ENCODE peak calls at places on chromosomes 6 and 20, in six cellular contexts. D is ACHN; J is iris pigment epithelial cell; O is activated T-helper 1 cell treated with anti-CD3 and anti-CD28 coated beads, Interleukin-12 subunit alpha, Interleukin-12 subunit beta, Interleukin-2, Interleukin-4 antibody, amounts not matched to agents 30 ng/mL and 10 ng/mL and 1 ng/mL, durations not matched to agents 14 hours and 24 hours and 36 hours; H is left lung; Q is DMS153. G is an unnamed sample.

GRCh38 chr6:157669747-157670216 is 153.3 kb upstream of the SNX9 start:
- DNase-seq in H (peak; percentile 75), O (no peak), D (no peak), J (peak; percentile 85), Q (peak; percentile 37), G (no peak)

GRCh38 chr20:36384022-36384619 is 78.0 kb downstream of the DLGAP4 start:
- DNase-seq in O (peak; percentile 5), D (peak; percentile 67), Q (no peak), J (peak; percentile 29), H (no peak), G (no peak)

GRCh38 chr6:99114769-99115406 is 167.1 kb upstream of the FBXL4 start:
- DNase-seq in J (no peak), D (no peak), O (no peak), H (no peak), Q (no peak), G (no peak)

GRCh38 chr20:63740070-63740500 is 509 bp downstream of the SLC2A4RG start:
- DNase-seq in H (no peak), O (peak; percentile 54), D (peak; percentile 38), Q (no peak), J (peak; percentile 22), G (no peak)

GRCh38 chr6:100347901-100348550 is 116.7 kb downstream of the SIM1 start:
- DNase-seq in O (no peak), Q (no peak), J (peak; percentile 88), H (no peak), D (peak; percentile 34), G (no peak)

GRCh38 chr20:48463096-48463710 is 364.6 kb downstream of the PREX1 start:
- DNase-seq in O (no peak), J (no peak), Q (no peak), H (no peak), D (no peak), G (peak; percentile 11)

GRCh38 chr6:30774701-30775100 is 30.4 kb upstream of the IER3 start:
- DNase-seq in H (no peak), O (no peak), Q (no peak), J (no peak), D (no peak), G (no peak)

GRCh38 chr6:157063176-157063934 is 260.0 kb downstream of the TMEM242 start:
- DNase-seq in D (no peak), J (no peak), H (no peak), Q (no peak), O (no peak), G (no peak)

GRCh38 chr6:54050750-54051149 is 60.5 kb upstream of the MLIP start:
- DNase-seq in O (no peak), J (no peak), D (no peak), Q (no peak), H (no peak), G (no peak)

GRCh38 chr20:48124960-48125359 is 339.7 kb upstream of the SULF2 start:
- DNase-seq in O (no peak), Q (no peak), J (no peak), H (no peak), D (no peak), G (no peak)

GRCh38 chr6:164286021-164286420 is 871.5 kb downstream of the QKI start:
- DNase-seq in O (no peak), J (peak; percentile 1), Q (peak; percentile 25), H (no peak), D (no peak), G (no peak)

GRCh38 chr20:4957939-4958362 is 43.4 kb downstream of the SLC23A2 start:
- DNase-seq in O (no peak), D (peak; percentile 20), J (peak; percentile 69), Q (no peak), H (no peak), G (no peak)

GRCh38 chr6:36111526-36111925 is 18.8 kb upstream of the MAPK13 start:
- DNase-seq in J (no peak), Q (no peak), H (no peak), O (no peak), D (no peak), G (no peak)

GRCh38 chr6:146753306-146753705 is 154.5 kb downstream of the ADGB start:
- DNase-seq in O (no peak), J (no peak), Q (no peak), D (no peak), H (no peak), G (no peak)

GRCh38 chr20:23152308-23152892 is 66.3 kb upstream of the CD93 start:
- DNase-seq in O (no peak), J (peak; percentile 62), H (peak; percentile 59), Q (no peak), D (no peak), G (peak; percentile 98)

GRCh38 chr6:17714879-17715860 is 8.4 kb upstream of the NUP153 start:
- DNase-seq in J (peak; percentile 95), O (peak; percentile 32), D (peak; percentile 84), Q (no peak), H (no peak), G (peak; percentile 77)

GRCh38 chr20:6007529-6008103 is 46.2 kb downstream of the LRRN4 start:
- DNase-seq in H (no peak), Q (no peak), O (no peak), J (peak; percentile 16), D (no peak), G (no peak)

GRCh38 chr20:2932497-2932896 is 59.2 kb downstream of the PTPRA start:
- DNase-seq in H (no peak), Q (no peak), O (no peak), J (no peak), D (no peak), G (no peak)

GRCh38 chr20:41011551-41012067 is 17.0 kb upstream of the TOP1 start:
- DNase-seq in H (peak; percentile 59), O (no peak), Q (no peak), D (no peak), J (no peak), G (no peak)

GRCh38 chr6:45830441-45831139 is 185.1 kb downstream of the CLIC5 start:
- DNase-seq in O (peak; percentile 44), D (no peak), Q (no peak), H (no peak), J (peak; percentile 53), G (no peak)

GRCh38 chr6:112254921-112255320 is 554 bp upstream of the LAMA4 start:
- DNase-seq in D (no peak), O (no peak), J (no peak), H (no peak), Q (no peak), G (no peak)

GRCh38 chr6:45480697-45481415 is 103.1 kb upstream of the SUPT3H start:
- DNase-seq in O (no peak), D (no peak), Q (no peak), J (no peak), H (no peak), G (no peak)

GRCh38 chr20:50379049-50379990 is 130.9 kb upstream of the PTPN1 start:
- DNase-seq in H (peak; percentile 87), Q (peak; percentile 50), J (peak; percentile 92), O (no peak), D (no peak), G (peak; percentile 83)

GRCh38 chr20:3221398-3222226 is 12.3 kb downstream of the ITPA start:
- DNase-seq in Q (no peak), J (no peak), O (no peak), D (no peak), H (no peak), G (no peak)

GRCh38 chr20:3687655-3688054 is 5.8 kb upstream of the ADAM33 start:
- DNase-seq in D (peak; percentile 38), Q (no peak), H (no peak), J (peak; percentile 54), O (no peak), G (no peak)

GRCh38 chr6:84575264-84575663 is 189.1 kb downstream of the TBX18 start:
- DNase-seq in Q (peak; percentile 63), J (peak; percentile 48), O (no peak), D (no peak), H (no peak), G (no peak)

GRCh38 chr6:112839525-112839961 is 492.4 kb downstream of the RFPL4B start:
- DNase-seq in H (no peak), D (no peak), J (peak; percentile 72), Q (no peak), O (no peak), G (no peak)

GRCh38 chr20:45358282-45359068 is 4.5 kb upstream of the SYS1 start:
- DNase-seq in O (no peak), Q (peak; percentile 21), J (peak; percentile 82), D (no peak), H (peak; percentile 88), G (no peak)

GRCh38 chr20:57225830-57226229 is 40.6 kb downstream of the BMP7 start:
- DNase-seq in Q (no peak), J (no peak), O (no peak), H (no peak), D (no peak), G (no peak)

GRCh38 chr6:48766349-48766748 is 655.4 kb upstream of the PTCHD4 start:
- DNase-seq in H (no peak), O (no peak), Q (no peak), D (peak; percentile 53), J (peak; percentile 83), G (no peak)

GRCh38 chr6:143258945-143259344 is 191.6 kb downstream of the ADAT2 start:
- DNase-seq in Q (no peak), O (no peak), H (no peak), D (no peak), J (no peak), G (no peak)

GRCh38 chr6:36676142-36677058 is 2.1 kb upstream of the CDKN1A start:
- DNase-seq in D (peak; percentile 57), H (no peak), Q (peak; percentile 6), J (peak; percentile 60), O (no peak), G (no peak)